ENCODE peak calls at places on chromosome 2, in four cellular contexts. Q is upper lobe of left lung, X is astrocyte, H is tibial nerve. B is an unnamed sample.

GRCh38 chr2:221731432-221731831 is 159.3 kb upstream of the EPHA4 start:
- DNase-seq in Q (no peak), X (no peak), H (no peak), B (no peak)

GRCh38 chr2:203804070-203804469 is 63.5 kb upstream of the CTLA4 start:
- DNase-seq in X (peak), Q (no peak), H (no peak), B (peak)

GRCh38 chr2:75428060-75428459 is 132.7 kb downstream of the EVA1A start:
- DNase-seq in H (no peak), Q (no peak), X (no peak), B (no peak)

GRCh38 chr2:14634223-14634884 is 1.8 kb downstream of the LRATD1 start:
- DNase-seq in Q (peak), H (peak), X (peak), B (no peak)

GRCh38 chr2:150296795-150297546 is 190.5 kb downstream of the RND3 start:
- DNase-seq in X (peak), H (no peak), Q (no peak), B (peak)

GRCh38 chr2:128786296-128786695 is 467.6 kb upstream of the HS6ST1 start:
- DNase-seq in H (no peak), X (peak), Q (no peak), B (no peak)

GRCh38 chr2:9984217-9984739 is 32.8 kb downstream of the GRHL1 start:
- DNase-seq in X (peak), H (no peak), Q (no peak), B (peak)

GRCh38 chr2:105404736-105405135 is 5.9 kb upstream of the FHL2 start:
- DNase-seq in H (no peak), X (peak), Q (no peak), B (no peak)

GRCh38 chr2:27162151-27163121 is 13.6 kb downstream of the TCF23 start:
- DNase-seq in X (no peak), Q (no peak), H (no peak), B (no peak)

GRCh38 chr2:65730186-65730585 is 297.8 kb upstream of the SPRED2 start:
- DNase-seq in X (no peak), Q (no peak), H (no peak), B (no peak)

GRCh38 chr2:23452853-23453420 is 68.0 kb downstream of the KLHL29 start:
- DNase-seq in H (no peak), X (peak), Q (no peak), B (no peak)

GRCh38 chr2:86593266-86593665 is 30.0 kb upstream of the CHMP3 start:
- DNase-seq in H (no peak), X (no peak), Q (no peak), B (no peak)

GRCh38 chr2:98909381-98910211 is 26.4 kb downstream of the CRACDL start:
- DNase-seq in X (peak), H (no peak), Q (no peak), B (peak)

GRCh38 chr2:127642706-127643697 is 3.0 kb upstream of the GPR17 start:
- DNase-seq in H (no peak), Q (peak), X (no peak), B (no peak)

GRCh38 chr2:230797515-230798495 is 66.9 kb upstream of the ITM2C start:
- DNase-seq in Q (no peak), X (peak), H (no peak), B (no peak)

GRCh38 chr2:36357506-36358316 is 2.1 kb downstream of the CRIM1 start:
- DNase-seq in X (peak), H (peak), Q (peak), B (peak)

GRCh38 chr2:192571636-192572035 is 376.9 kb upstream of the TMEFF2 start:
- DNase-seq in Q (no peak), X (no peak), H (no peak), B (no peak)

GRCh38 chr2:75707901-75708300 is 2.8 kb downstream of the GCFC2 start:
- DNase-seq in Q (no peak), H (no peak), X (peak), B (no peak)

GRCh38 chr2:230877737-230878598 is 13.2 kb downstream of the ITM2C start:
- DNase-seq in X (no peak), H (no peak), Q (no peak), B (no peak)

GRCh38 chr2:47946593-47946992 is 40.3 kb upstream of the FBXO11 start:
- DNase-seq in Q (no peak), X (no peak), H (no peak), B (no peak)

GRCh38 chr2:8216397-8216796 is 465.5 kb upstream of the ID2 start:
- DNase-seq in X (no peak), Q (no peak), H (peak), B (no peak)

GRCh38 chr2:63849381-63850203 is 7.9 kb downstream of the UGP2 start:
- DNase-seq in Q (no peak), H (no peak), X (peak), B (peak)

GRCh38 chr2:238969857-238970256 is 122.0 kb downstream of the TWIST2 start:
- DNase-seq in H (no peak), Q (no peak), X (no peak), B (no peak)

GRCh38 chr2:239361311-239361642 is 39.5 kb downstream of the HDAC4 start:
- DNase-seq in H (no peak), X (no peak), Q (no peak), B (peak)

GRCh38 chr2:128568106-128568505 is 249.4 kb upstream of the HS6ST1 start:
- DNase-seq in H (no peak), Q (no peak), X (no peak), B (no peak)

GRCh38 chr2:222862068-222862914 is 1.5 kb downstream of the ACSL3 start:
- DNase-seq in X (no peak), H (no peak), Q (no peak), B (peak)

GRCh38 chr2:66445781-66446177 is 10.9 kb downstream of the MEIS1 start:
- DNase-seq in H (no peak), X (no peak), Q (peak), B (no peak)

GRCh38 chr2:231614559-231615057 is 21.9 kb downstream of the TEX44 start:
- DNase-seq in H (no peak), X (no peak), Q (peak), B (no peak)

GRCh38 chr2:71934595-71935263 is 212.9 kb downstream of the CYP26B1 start:
- DNase-seq in H (peak), Q (no peak), X (peak), B (no peak)

GRCh38 chr2:237315170-237315880 is 98.6 kb downstream of the COL6A3 start:
- DNase-seq in X (peak), Q (peak), H (peak), B (peak)

GRCh38 chr2:231699006-231699405 is 9.3 kb upstream of the PTMA start:
- DNase-seq in H (no peak), X (peak), Q (no peak), B (no peak)

DNA sequence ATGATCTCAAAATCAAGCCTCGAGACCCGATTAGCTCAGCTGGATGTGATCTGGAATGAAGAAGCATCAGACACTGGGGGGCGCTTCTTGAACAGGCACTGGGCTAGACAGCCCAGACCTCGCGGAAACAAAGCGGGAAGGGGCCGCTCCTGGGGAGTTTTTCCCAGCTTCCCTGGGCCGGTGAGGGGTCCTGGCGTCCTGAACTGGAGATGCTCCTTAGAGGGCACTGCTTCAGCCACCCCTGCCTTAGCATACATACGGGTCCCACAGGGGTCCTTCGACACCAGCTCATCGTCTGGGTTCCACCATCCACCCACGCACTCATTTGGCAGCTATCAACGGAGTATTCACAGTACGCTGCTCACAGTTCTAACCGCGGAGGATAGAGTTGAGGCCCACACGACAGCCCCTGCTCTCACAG is 146.7 kb downstream of the TSN start:
- DNase-seq in Q (no peak), X (no peak), H (peak), B (no peak)
- TF ChIP-seq CTCF in Q (no peak), X (no peak), H (no peak), B (peak)

GRCh38 chr2:211946960-211947359 is 591.6 kb downstream of the ERBB4 start:
- DNase-seq in X (no peak), Q (no peak), H (no peak), B (no peak)

GRCh38 chr2:211942153-211942552 is 596.4 kb downstream of the ERBB4 start:
- DNase-seq in X (no peak), Q (no peak), H (no peak), B (no peak)

GRCh38 chr2:211948932-211949331 is 589.7 kb downstream of the ERBB4 start:
- DNase-seq in Q (no peak), X (no peak), H (no peak), B (no peak)

GRCh38 chr2:211941359-211941758 is 597.2 kb downstream of the ERBB4 start:
- DNase-seq in Q (no peak), X (no peak), H (no peak), B (no peak)

DNA sequence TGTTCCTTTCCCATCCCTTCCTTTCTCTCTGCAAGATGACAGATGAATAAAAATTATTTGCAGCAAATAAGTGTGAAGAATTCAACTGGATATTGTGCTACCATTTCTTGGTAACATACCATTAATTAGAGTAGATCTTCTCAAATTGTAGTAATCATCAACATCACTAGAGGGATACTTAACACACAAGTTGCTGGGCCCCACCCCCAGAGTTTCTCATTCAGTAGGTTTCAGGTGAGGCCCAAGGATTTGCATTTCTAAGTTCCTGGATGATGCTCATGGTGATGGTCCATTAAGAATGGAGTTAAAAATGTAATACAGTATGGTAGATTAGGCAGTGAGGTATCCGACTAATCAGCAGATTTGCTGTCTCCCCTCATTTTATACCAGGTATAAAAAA is 594.0 kb downstream of the ERBB4 start:
- DNase-seq in X (no peak), H (no peak), Q (no peak), B (no peak)
- TF ChIP-seq CTCF in X (no peak), H (no peak), Q (no peak), B (no peak)

DNA sequence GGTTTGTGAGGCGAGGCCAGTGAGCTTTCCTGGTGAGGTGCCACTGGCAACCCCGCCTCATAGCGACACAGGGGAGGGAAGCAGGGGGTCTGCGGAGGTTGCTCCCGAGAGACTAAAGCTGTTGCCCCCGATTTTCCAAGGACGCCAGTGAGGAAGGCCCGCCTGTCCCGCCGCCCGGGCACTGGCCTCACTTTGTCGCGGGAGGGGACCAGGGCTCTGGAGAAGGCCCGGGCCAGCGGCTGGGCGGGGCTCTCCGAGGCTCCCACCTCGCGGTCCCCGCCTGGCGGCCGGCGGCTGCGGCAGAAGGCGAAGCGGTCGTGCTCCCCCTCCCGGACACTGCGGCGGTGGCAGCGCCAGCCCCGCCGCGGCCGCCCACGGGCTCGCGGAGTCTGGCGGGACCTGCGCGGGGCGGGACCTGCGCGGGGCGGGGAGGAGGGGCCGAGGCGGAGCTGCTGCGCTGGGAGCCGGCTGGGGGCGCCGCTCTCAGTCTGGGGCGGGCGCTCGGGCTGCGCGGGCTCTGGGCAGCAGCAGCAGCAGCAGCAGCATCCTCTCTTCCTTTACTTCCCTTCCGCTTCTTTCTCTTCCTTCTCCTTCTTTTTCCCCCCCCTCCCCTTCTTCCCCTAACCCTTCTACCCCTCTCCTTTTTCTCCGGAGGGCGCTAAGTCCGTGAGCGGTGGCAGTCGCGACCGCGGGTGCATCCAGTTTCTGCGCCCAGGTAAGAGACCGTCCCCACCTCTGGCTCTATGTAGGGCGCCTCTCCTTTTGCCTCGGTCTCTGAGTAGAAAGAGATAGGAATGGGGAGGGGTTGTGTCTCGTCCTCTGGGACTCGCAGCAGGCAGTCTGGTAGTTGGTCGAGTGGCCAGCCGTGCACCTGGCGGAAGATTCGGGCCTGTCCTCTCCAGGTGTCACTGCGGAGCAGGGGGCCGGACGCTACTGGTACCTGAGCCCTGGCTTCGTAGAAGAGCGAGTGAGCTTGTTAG is at the start of gene MAP2:
- DNase-seq in X (peak), Q (peak), H (peak), B (peak)
- TF ChIP-seq CTCF in X (peak), Q (peak), H (peak), B (peak)

DNA sequence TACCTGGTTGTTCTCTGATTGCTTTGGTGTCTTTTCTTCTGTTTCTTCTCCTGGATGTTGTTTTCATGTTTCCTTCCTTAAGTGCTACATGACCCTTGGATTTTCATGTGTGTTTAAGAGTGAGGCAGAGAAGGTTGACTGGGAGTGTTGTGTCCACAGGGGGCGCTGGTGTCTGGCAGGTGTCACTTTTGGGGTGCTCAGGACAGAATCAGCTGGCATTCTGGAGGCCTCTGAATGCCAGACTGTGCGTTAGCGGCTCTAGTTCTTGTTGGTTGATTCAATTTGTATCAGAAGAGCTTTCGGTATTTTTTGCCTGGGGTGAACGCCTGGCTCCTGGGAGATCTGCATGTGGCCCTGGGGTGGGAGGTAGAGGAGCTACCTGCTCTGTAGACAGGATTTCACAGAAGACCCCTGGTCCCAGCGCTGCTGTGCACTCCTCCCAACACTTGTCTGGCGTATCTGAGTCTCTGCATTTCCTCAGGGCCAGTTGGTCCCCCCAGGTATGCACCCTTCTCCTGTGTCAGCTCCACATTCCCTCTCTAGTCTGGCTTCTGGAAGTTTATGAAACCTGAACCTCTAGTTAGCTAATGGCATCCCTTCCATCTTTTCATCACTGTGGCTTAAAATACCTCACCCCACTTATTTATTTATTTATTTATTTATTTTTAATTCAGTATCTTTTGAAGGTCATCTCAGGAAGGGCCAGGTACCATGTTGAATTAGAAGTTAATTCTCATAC is 1.1 kb downstream of the GREB1 start:
- DNase-seq in H (no peak), Q (no peak), X (no peak), B (no peak)
- TF ChIP-seq CTCF in H (no peak), Q (no peak), X (peak), B (peak)

DNA sequence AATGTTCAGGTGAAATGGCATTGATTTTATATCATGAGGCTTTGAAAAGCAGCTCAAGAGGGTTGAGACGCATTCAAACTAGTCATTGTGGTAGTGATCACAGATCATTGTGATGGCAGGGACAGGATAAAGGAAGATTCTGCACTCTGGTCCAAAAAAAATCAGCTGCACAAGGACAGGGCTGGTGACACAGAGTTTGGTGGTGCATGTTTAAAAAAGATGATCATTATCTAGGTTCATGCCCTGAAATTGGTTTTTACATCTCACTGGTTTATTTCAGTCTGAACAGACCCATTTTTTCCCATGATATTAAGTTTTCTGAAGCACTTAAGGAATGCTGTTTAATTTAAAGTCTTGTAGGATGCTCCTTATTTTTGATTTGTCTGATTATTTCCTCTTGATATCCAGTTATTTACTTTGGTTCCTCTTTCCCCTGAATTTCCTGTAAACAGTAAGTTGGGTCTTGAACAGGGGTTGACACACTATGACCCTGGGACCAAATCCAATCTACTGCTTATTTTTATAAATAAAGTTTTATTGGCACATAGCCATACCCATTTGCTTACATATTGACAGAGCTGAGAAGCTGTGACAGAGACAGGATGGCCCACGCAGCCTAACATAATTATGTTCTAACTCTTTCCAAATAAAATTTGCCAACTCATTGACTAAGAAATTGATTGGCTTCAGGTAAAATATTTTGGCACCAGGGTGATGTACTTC is 98.4 kb downstream of the UPP2 start:
- DNase-seq in H (no peak), X (no peak), Q (no peak), B (no peak)
- TF ChIP-seq CTCF in H (no peak), X (no peak), Q (no peak), B (no peak)

GRCh38 chr2:30334738-30335426 is 103.5 kb downstream of the LBH start:
- DNase-seq in Q (no peak), X (no peak), H (no peak), B (no peak)
- TF ChIP-seq CTCF in Q (no peak), X (no peak), H (no peak), B (peak)

DNA sequence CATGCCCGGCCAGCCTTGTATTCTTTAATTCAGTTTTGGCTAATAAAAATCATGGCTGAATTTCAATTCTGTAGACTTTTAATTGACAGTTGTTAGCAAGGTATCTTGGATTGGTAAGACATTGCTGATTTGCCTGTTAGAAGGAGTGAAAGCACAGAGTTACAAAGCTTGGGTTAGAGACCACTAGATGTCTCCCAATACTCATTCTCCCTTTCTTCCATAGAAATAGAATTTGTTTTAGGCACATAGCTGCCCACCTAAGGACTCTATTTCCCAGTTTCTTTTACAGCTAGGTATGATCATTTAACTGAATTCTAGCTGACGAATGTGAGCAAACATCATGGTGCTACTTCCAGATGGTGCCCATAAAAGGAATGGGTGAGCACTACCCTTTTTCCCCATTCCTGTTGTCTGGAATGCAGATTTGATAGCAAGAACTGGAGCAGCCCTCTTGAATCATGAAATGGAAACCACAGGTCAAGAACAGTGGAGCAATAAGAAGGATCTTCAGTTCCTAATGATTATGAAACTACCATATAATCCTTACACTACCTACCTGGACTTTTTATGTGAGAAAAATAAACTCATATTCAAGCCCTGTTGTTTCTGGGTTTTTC is 17.5 kb downstream of the PECR start:
- DNase-seq in X (peak), H (no peak), Q (no peak), B (no peak)
- TF ChIP-seq CTCF in X (no peak), H (no peak), Q (no peak), B (peak)